ENCODE peak calls at places on chromosomes 6 and 20, in nine cellular contexts. E is heart right ventricle, T is GM23338, N is A549, G is pancreas, M is left ventricle myocardium inferior, U is tibial nerve, O is brain microvascular endothelial cell, P is psoas muscle. Q is an unnamed sample.

GRCh38 chr6:72522735-72523141 is 99.1 kb upstream of the KCNQ5 start:
- DNase-seq in E (no peak), T (peak), N (peak), G (peak), M (no peak), U (no peak), O (no peak), P (no peak), Q (no peak)

GRCh38 chr6:164322533-164322932 is 908.0 kb downstream of the QKI start:
- DNase-seq in E (no peak), T (no peak), N (no peak), G (no peak), M (no peak), U (no peak), O (peak), P (no peak), Q (no peak)

GRCh38 chr6:136225496-136225895 is 24.6 kb downstream of the MTFR2 start:
- DNase-seq in E (no peak), T (peak), N (no peak), G (peak), M (no peak), U (no peak), O (no peak), P (no peak), Q (peak)

GRCh38 chr6:152270301-152270925 is 366.7 kb downstream of the SYNE1 start:
- DNase-seq in E (no peak), T (no peak), N (no peak), G (no peak), M (no peak), U (no peak), O (peak), P (no peak), Q (no peak)

GRCh38 chr20:47351643-47352331 is 4.7 kb downstream of the ZMYND8 start:
- DNase-seq in E (no peak), T (peak), N (no peak), G (no peak), M (no peak), U (no peak), O (no peak), P (no peak), Q (no peak)

GRCh38 chr20:32681175-32682084 is 7.7 kb upstream of the C20orf203 start:
- DNase-seq in E (no peak), T (peak), N (no peak), G (no peak), M (no peak), U (no peak), O (no peak), P (no peak), Q (no peak)

GRCh38 chr6:159594750-159595117 is 98.3 kb downstream of the SOD2 start:
- DNase-seq in E (no peak), T (no peak), N (peak), G (no peak), M (no peak), U (no peak), O (no peak), P (no peak), Q (no peak)

GRCh38 chr6:166904101-166904746 is 52.1 kb downstream of the RNASET2 start:
- DNase-seq in E (no peak), T (peak), N (no peak), G (no peak), M (no peak), U (no peak), O (peak), P (no peak), Q (no peak)

GRCh38 chr6:15305496-15305895 is 59.6 kb downstream of the JARID2 start:
- DNase-seq in E (no peak), T (no peak), N (no peak), G (no peak), M (no peak), U (no peak), O (no peak), P (no peak), Q (no peak)

GRCh38 chr6:142680308-142680707 is 264.7 kb downstream of the HIVEP2 start:
- DNase-seq in E (no peak), T (no peak), N (no peak), G (no peak), M (no peak), U (no peak), O (no peak), P (no peak), Q (no peak)

GRCh38 chr6:151021878-151022277 is 156.4 kb downstream of the MTHFD1L start:
- DNase-seq in E (no peak), T (no peak), N (no peak), G (no peak), M (no peak), U (no peak), O (no peak), P (no peak), Q (peak)

GRCh38 chr6:52526634-52527033 is 50.2 kb downstream of the TRAM2 start:
- DNase-seq in E (no peak), T (no peak), N (no peak), G (no peak), M (no peak), U (no peak), O (no peak), P (no peak), Q (no peak)

GRCh38 chr6:30470968-30471367 is 18.3 kb upstream of the HLA-E start:
- DNase-seq in E (no peak), T (no peak), N (no peak), G (no peak), M (no peak), U (no peak), O (no peak), P (no peak), Q (no peak)

GRCh38 chr20:845967-846893 is 12.7 kb downstream of the FAM110A start:
- DNase-seq in E (no peak), T (no peak), N (no peak), G (no peak), M (no peak), U (no peak), O (no peak), P (no peak), Q (no peak)

GRCh38 chr6:56382416-56382940 is 135.1 kb upstream of the COL21A1 start:
- DNase-seq in E (no peak), T (no peak), N (no peak), G (no peak), M (no peak), U (no peak), O (no peak), P (no peak), Q (no peak)

GRCh38 chr6:159063549-159063948 is 18.8 kb upstream of the TAGAP start:
- DNase-seq in E (no peak), T (no peak), N (no peak), G (no peak), M (no peak), U (no peak), O (no peak), P (no peak), Q (no peak)

GRCh38 chr6:115712562-115712961 is 348.1 kb downstream of the FRK start:
- DNase-seq in E (no peak), T (no peak), N (no peak), G (no peak), M (no peak), U (no peak), O (no peak), P (no peak), Q (no peak)

GRCh38 chr6:157194643-157195042 is 128.7 kb downstream of the TMEM242 start:
- DNase-seq in E (no peak), T (no peak), N (no peak), G (no peak), M (no peak), U (no peak), O (peak), P (no peak), Q (no peak)

GRCh38 chr6:35663001-35663400 is 25.7 kb downstream of the FKBP5 start:
- DNase-seq in E (no peak), T (no peak), N (no peak), G (no peak), M (no peak), U (no peak), O (no peak), P (peak), Q (no peak)

GRCh38 chr6:37674161-37674560 is 23.5 kb downstream of the MDGA1 start:
- DNase-seq in E (no peak), T (no peak), N (no peak), G (no peak), M (no peak), U (no peak), O (no peak), P (no peak), Q (no peak)

GRCh38 chr6:78947529-78947928 is 80.2 kb downstream of the IRAK1BP1 start:
- DNase-seq in E (no peak), T (no peak), N (no peak), G (no peak), M (no peak), U (no peak), O (peak), P (no peak), Q (no peak)

GRCh38 chr6:41059569-41059968 is 6.6 kb downstream of the APOBEC2 start:
- DNase-seq in E (no peak), T (no peak), N (no peak), G (no peak), M (no peak), U (no peak), O (peak), P (no peak), Q (no peak)

GRCh38 chr6:39892490-39893129 is 41.7 kb downstream of the MOCS1 start:
- DNase-seq in E (peak), T (peak), N (peak), G (peak), M (peak), U (peak), O (peak), P (peak), Q (peak)

GRCh38 chr20:61731363-61732181 is 334.1 kb downstream of the TAF4 start:
- DNase-seq in E (no peak), T (no peak), N (peak), G (no peak), M (no peak), U (no peak), O (peak), P (peak), Q (no peak)

GRCh38 chr6:73364549-73364948 is 2.1 kb downstream of the KHDC3L start:
- DNase-seq in E (no peak), T (no peak), N (no peak), G (no peak), M (no peak), U (no peak), O (no peak), P (no peak), Q (no peak)

GRCh38 chr6:137488736-137489409 is 5.3 kb downstream of the OLIG3 start:
- DNase-seq in E (no peak), T (peak), N (no peak), G (no peak), M (no peak), U (no peak), O (no peak), P (no peak), Q (no peak)

GRCh38 chr6:149160943-149161342 is 156.6 kb upstream of the TAB2 start:
- DNase-seq in E (no peak), T (no peak), N (no peak), G (no peak), M (no peak), U (no peak), O (no peak), P (no peak), Q (no peak)

GRCh38 chr20:33915726-33916331 is 77.9 kb upstream of the RALY start:
- DNase-seq in E (no peak), T (peak), N (peak), G (peak), M (peak), U (no peak), O (no peak), P (peak), Q (peak)

GRCh38 chr20:37235065-37235464 is 26.5 kb downstream of the GHRH start:
- DNase-seq in E (no peak), T (no peak), N (no peak), G (no peak), M (no peak), U (no peak), O (no peak), P (no peak), Q (no peak)
- H3K27ac ChIP-seq in E (peak), T (no peak), N (no peak), G (no peak), M (peak), U (no peak), O (no peak), P (peak), Q (no peak)

GRCh38 chr6:34526992-34527728 is 29.0 kb downstream of the SPDEF start:
- DNase-seq in E (peak), T (peak), N (peak), G (peak), M (peak), U (peak), O (peak), P (peak), Q (peak)
- H3K27ac ChIP-seq in E (peak), T (no peak), N (peak), G (no peak), M (peak), U (peak), O (no peak), P (peak), Q (no peak)

GRCh38 chr20:48717959-48718223 is 109.9 kb downstream of the PREX1 start:
- DNase-seq in E (no peak), T (no peak), N (no peak), G (no peak), M (no peak), U (no peak), O (no peak), P (no peak), Q (no peak)

GRCh38 chr20:48719598-48720255 is 108.1 kb downstream of the PREX1 start:
- DNase-seq in E (no peak), T (no peak), N (no peak), G (no peak), M (no peak), U (no peak), O (no peak), P (no peak), Q (no peak)

GRCh38 chr20:48717095-48717958 is 110.5 kb downstream of the PREX1 start:
- DNase-seq in E (no peak), T (no peak), N (no peak), G (no peak), M (no peak), U (no peak), O (no peak), P (no peak), Q (no peak)

GRCh38 chr20:48720256-48721020 is 107.4 kb downstream of the PREX1 start:
- DNase-seq in E (no peak), T (no peak), N (no peak), G (no peak), M (no peak), U (no peak), O (no peak), P (no peak), Q (no peak)

DNA sequence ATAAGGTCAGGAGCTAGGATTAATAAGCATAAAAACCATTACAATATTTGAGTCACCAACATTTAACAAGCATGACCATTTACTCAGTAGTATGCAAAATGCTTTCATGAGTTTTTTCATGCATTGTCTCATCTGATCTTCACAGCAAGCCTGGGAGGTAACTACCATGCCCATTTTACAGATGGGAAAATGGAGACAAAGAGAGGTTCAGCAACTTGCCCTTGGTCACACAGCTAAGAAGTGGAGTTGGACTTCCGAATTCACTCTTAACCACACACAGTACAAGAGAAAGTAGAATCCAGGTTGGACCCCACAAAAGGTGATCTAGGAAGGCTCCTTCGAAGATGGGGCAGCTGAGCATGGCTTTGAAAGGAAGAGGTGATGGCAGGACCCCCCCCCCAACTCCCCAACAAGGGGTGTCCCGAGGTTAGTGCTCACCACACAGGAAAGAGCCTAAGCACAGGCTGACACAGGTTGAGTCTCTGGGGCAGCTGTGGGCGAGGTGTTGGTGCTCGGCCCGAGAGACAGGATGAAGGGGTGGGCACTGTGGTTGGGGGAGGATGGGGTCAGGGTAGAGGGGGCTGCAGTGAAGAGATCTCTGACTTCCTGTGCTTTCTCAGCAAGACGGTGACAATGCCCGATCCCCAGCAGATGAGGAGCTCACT is 108.8 kb downstream of the PREX1 start:
- DNase-seq in E (no peak), T (no peak), N (no peak), G (no peak), M (no peak), U (no peak), O (no peak), P (no peak), Q (no peak)
- H3K27ac ChIP-seq in E (no peak), T (no peak), N (no peak), G (no peak), M (no peak), U (no peak), O (no peak), P (no peak), Q (no peak)

GRCh38 chr20:50107086-50107645 is 5.8 kb downstream of the UBE2V1 start:
- DNase-seq in E (no peak), T (no peak), N (no peak), G (no peak), M (no peak), U (no peak), O (no peak), P (no peak), Q (no peak)
- H3K27ac ChIP-seq in E (peak), T (peak), N (no peak), G (no peak), M (peak), U (peak), O (no peak), P (peak), Q (no peak)

DNA sequence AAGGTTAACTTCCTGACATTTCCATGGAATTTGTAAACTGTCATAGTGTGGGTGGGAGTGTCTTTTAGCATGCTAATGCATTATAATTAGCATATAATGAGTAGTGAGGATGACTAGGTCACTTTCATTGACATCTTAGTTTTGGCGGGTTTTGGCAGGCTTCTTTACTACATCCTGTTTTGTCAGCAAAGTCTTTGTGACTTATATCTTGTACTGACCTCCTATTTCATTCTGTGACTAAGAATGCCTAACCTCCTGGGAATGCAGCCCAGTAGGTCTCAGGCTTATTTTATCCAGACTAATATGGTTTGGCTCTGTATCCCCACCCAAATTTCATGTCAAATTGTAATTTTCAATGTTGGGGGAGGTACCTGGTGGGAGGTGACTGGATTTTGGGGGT is 149.6 kb upstream of the SYNCRIP start:
- DNase-seq in E (no peak), T (no peak), N (no peak), G (no peak), M (no peak), U (no peak), O (no peak), P (no peak), Q (no peak)
- H3K27ac ChIP-seq in E (no peak), T (no peak), N (no peak), G (no peak), M (no peak), U (no peak), O (no peak), P (no peak), Q (no peak)

GRCh38 chr6:87723727-87724078 is 21.7 kb upstream of the AKIRIN2 start:
- DNase-seq in E (no peak), T (no peak), N (no peak), G (no peak), M (no peak), U (no peak), O (no peak), P (no peak), Q (no peak)
- H3K27ac ChIP-seq in E (peak), T (no peak), N (peak), G (no peak), M (peak), U (no peak), O (no peak), P (peak), Q (no peak)

DNA sequence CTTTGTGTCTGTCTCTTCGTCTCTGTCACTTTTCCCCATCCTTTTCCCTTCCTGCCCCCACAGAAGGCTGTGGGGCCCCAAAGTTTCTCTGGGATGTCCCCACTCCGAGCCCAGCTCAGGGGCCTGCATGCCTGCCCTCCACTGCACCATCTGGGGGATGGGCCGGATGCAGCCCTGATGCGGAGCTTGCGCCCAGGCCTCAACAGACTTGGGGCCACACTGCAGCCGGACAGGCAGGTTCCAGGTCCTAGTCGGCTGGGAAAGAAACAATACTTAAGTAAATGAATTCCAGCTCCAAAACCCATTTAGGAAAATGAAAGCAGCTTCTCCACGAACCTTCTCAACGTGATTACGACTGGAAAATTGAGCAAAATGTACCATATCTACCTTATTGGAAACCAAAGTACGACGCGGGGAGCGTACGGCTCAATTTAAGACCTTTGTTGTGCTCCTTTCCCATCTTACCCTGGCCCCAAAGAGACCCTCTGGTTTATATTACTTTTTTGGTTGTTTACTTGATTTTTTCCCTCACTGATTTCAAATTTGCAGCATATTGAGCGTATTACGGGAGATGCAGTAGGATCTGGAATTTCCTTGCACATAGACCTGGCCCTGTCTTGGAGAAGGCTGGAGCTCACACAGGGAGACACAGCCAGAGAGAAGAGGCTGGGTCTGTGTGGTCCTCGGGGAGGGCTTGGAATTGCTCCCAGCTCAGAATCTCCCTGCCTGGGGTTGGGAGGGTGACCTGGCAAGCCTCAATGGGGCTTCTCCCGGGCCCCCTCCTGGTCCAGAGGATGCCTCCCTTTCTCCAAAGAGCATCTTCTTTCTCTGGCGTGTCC is 8.0 kb downstream of the FOXC1 start:
- DNase-seq in E (no peak), T (peak), N (no peak), G (no peak), M (no peak), U (no peak), O (no peak), P (peak), Q (no peak)
- H3K27ac ChIP-seq in E (peak), T (no peak), N (no peak), G (no peak), M (peak), U (peak), O (no peak), P (no peak), Q (no peak)